ENCODE peak calls at places on chromosomes 13 and 19, in four cellular contexts. M, B, J and S are unnamed samples.

GRCh38 chr19:31160346-31160926 is 188.8 kb downstream of the TSHZ3 start:
- DNase-seq in M (no peak), B (peak; percentile 10), J (no peak), S (no peak)

GRCh38 chr19:1109032-1109541 is 5.3 kb downstream of the GPX4 start:
- DNase-seq in B (no peak), M (no peak), J (no peak), S (no peak)

GRCh38 chr19:4972509-4973230 is 3.8 kb downstream of the KDM4B start:
- DNase-seq in B (peak; percentile 49), J (no peak), M (peak; percentile 27), S (peak; percentile 47)

GRCh38 chr13:40780822-40781401 is 8.5 kb upstream of the SLC25A15 start:
- DNase-seq in M (peak; percentile 26), B (peak; percentile 9), J (no peak), S (peak; percentile 6)

GRCh38 chr13:97125810-97126738 is 96.1 kb upstream of the MBNL2 start:
- DNase-seq in J (no peak), B (no peak), M (peak; percentile 54), S (peak; percentile 49)

GRCh38 chr13:109123971-109124370 is 494.6 kb downstream of the MYO16 start:
- DNase-seq in J (no peak), M (no peak), B (no peak), S (no peak)

GRCh38 chr19:33054623-33055022 is 10.1 kb downstream of the RHPN2 start:
- DNase-seq in M (no peak), B (no peak), J (no peak), S (no peak)

GRCh38 chr13:51259359-51259645 is 37.1 kb downstream of the FAM124A start:
- DNase-seq in B (no peak), J (no peak), M (no peak), S (no peak)

GRCh38 chr19:55348317-55349034 is 6.0 kb downstream of the COX6B2 start:
- DNase-seq in M (no peak), B (no peak), J (no peak), S (no peak)

GRCh38 chr13:110680852-110681251 is 25.1 kb downstream of the CARS2 start:
- DNase-seq in J (no peak), M (no peak), B (peak; percentile 16), S (peak; percentile 28)

GRCh38 chr13:74077847-74078246 is 56.4 kb downstream of the KLF12 start:
- DNase-seq in M (peak; percentile 36), J (no peak), B (peak; percentile 40), S (peak; percentile 28)

GRCh38 chr13:36758345-36758744 is 60.7 kb upstream of the RFXAP start:
- DNase-seq in J (no peak), B (no peak), M (no peak), S (no peak)

GRCh38 chr13:29924482-29924884 is 74.1 kb upstream of the UBL3 start:
- DNase-seq in J (no peak), B (peak; percentile 34), M (peak; percentile 20), S (peak; percentile 15)

GRCh38 chr19:2275588-2276428 is 6.2 kb downstream of the PEAK3 start:
- DNase-seq in J (no peak), M (no peak), B (no peak), S (no peak)

GRCh38 chr13:52084971-52085370 is 43.9 kb downstream of the NEK5 start:
- DNase-seq in B (no peak), M (no peak), J (no peak), S (no peak)

GRCh38 chr13:51426982-51427381 is 25.9 kb downstream of the INTS6 start:
- DNase-seq in J (no peak), M (no peak), B (no peak), S (no peak)

GRCh38 chr19:17555929-17556813 is 722 bp downstream of the COLGALT1 start:
- DNase-seq in B (peak; percentile 75), J (no peak), M (peak; percentile 81), S (peak; percentile 70)

GRCh38 chr19:17554968-17555479 is 425 bp upstream of the COLGALT1 start:
- DNase-seq in J (no peak), M (no peak), B (no peak), S (no peak)

GRCh38 chr19:17555480-17555928 is at the start of gene COLGALT1:
- DNase-seq in J (peak; percentile 100), M (peak; percentile 98), B (peak; percentile 96), S (peak; percentile 97)

GRCh38 chr19:17557461-17557860 is 2.0 kb downstream of the COLGALT1 start:
- DNase-seq in J (no peak), B (no peak), M (no peak), S (no peak)

GRCh38 chr19:17556995-17557394 is 1.5 kb downstream of the COLGALT1 start:
- DNase-seq in M (no peak), J (no peak), B (no peak), S (no peak)
- H3K4me3 ChIP-seq in M (no peak overlapping the region), J (peak overlapping the region; percentile 81), B (peak overlapping the region; percentile 91), S (peak overlapping the region; percentile 88)

DNA sequence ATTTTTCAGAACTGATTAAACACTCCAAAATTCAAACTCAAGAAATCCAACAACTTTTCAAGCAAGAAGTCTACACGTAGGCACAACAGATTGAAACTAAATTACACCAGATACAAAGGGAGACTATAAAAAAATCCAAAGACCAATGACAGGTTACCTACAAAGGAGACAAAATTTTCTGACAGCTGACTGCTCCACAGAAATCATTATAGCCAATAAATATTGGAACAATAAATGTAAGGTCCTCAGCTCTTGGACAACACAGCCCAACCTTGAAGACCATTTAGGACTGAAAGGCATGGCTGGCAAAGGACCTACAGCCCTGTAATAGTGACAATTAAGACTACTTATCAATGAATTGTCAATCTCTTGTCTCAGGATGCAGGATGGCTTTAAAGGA is 15.9 kb downstream of the ZNF350 start:
- DNase-seq in J (no peak), B (no peak), M (no peak), S (no peak)
- H3K4me3 ChIP-seq in J (no peak overlapping the region), B (no peak overlapping the region), M (no peak overlapping the region), S (no peak overlapping the region)

GRCh38 chr19:10603873-10604459 is 16.9 kb upstream of the AP1M2 start:
- DNase-seq in M (no peak), B (no peak), J (no peak), S (peak; percentile 21)
- H3K4me3 ChIP-seq in M (no peak overlapping the region), B (peak overlapping the region; percentile 94), J (peak overlapping the region; percentile 93), S (peak overlapping the region; percentile 96)

GRCh38 chr19:38045554-38046253 is 138.7 kb downstream of the SIPA1L3 start:
- DNase-seq in J (no peak), M (no peak), B (no peak), S (no peak)

GRCh38 chr19:38047048-38047435 is 140.0 kb downstream of the SIPA1L3 start:
- DNase-seq in J (no peak), M (no peak), B (no peak), S (peak; percentile 30)

GRCh38 chr19:38047641-38048040 is 140.6 kb downstream of the SIPA1L3 start:
- DNase-seq in J (no peak), B (no peak), M (no peak), S (no peak)

GRCh38 chr19:38046254-38047047 is 139.4 kb downstream of the SIPA1L3 start:
- DNase-seq in M (no peak), J (no peak), B (no peak), S (no peak)

DNA sequence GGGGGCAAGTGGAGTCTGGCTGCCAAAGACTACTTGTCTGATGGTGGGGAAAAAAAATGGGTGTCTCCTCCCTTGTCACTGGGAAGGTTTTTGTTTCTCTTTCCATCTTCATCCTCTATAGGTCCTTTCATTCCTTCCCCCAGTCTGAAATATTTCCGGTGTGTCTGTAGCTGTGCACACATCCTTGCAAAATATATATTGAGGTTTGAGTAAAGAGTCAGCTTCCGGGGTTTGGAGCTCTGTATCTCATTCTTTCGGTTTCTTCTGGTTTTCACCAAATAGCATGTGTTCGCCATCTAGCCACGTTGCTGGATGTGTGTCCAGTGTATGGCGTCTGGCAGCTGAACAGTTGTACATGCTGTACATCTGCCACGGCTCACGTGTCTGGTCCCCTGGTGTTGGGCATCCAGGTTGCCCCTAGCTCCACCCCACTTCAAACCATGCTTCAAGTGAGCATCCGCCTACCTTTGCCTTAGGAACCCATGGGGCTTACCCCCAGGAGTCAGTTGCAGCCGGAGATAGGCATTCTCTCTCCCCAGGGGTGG is 142.2 kb downstream of the SIPA1L3 start:
- DNase-seq in M (peak; percentile 49), J (no peak), B (no peak), S (peak; percentile 39)
- H3K4me3 ChIP-seq in M (no peak overlapping the region), J (peak overlapping the region; percentile 29), B (no peak overlapping the region), S (no peak overlapping the region)